ENCODE peak calls at places on chromosomes 16 and 17, in five cellular contexts. L, M, J, U and V are unnamed samples.

GRCh38 chr16:8655184-8655717 is 19.2 kb upstream of the ABAT start:
- DNase-seq in L (peak), M (no peak), J (no peak), U (peak), V (no peak)

GRCh38 chr16:68406458-68407041 is 41.8 kb downstream of the SMPD3 start:
- DNase-seq in L (no peak), M (peak), J (no peak), U (no peak), V (no peak)

GRCh38 chr16:84929421-84930297 is 81.7 kb downstream of the ZDHHC7 start:
- DNase-seq in L (no peak), M (no peak), J (peak), U (no peak), V (no peak)

GRCh38 chr16:86579268-86580062 is 1.1 kb downstream of the FOXL1 start:
- DNase-seq in L (no peak), M (no peak), J (no peak), U (no peak), V (no peak)

GRCh38 chr16:83138976-83139690 is 512.4 kb downstream of the CDH13 start:
- DNase-seq in L (no peak), M (no peak), J (no peak), U (no peak), V (no peak)

GRCh38 chr17:80497726-80498241 is 21.4 kb upstream of the NPTX1 start:
- DNase-seq in L (no peak), M (no peak), J (no peak), U (no peak), V (no peak)

GRCh38 chr16:19716183-19716582 is 1.8 kb downstream of the KNOP1 start:
- DNase-seq in L (no peak), M (no peak), J (no peak), U (no peak), V (no peak)

GRCh38 chr16:65122974-65123845 is 1.3 kb upstream of the CDH11 start:
- DNase-seq in L (no peak), M (peak), J (no peak), U (no peak), V (no peak)

GRCh38 chr17:43403846-43404245 is 5.1 kb downstream of the ARL4D start:
- DNase-seq in L (no peak), M (peak), J (peak), U (no peak), V (no peak)

GRCh38 chr17:82802141-82802540 is 37.7 kb downstream of the ZNF750 start:
- DNase-seq in L (no peak), M (no peak), J (no peak), U (no peak), V (no peak)

GRCh38 chr16:23348579-23349469 is 46.7 kb downstream of the SCNN1B start:
- DNase-seq in L (no peak), M (no peak), J (no peak), U (no peak), V (no peak)

GRCh38 chr16:19137201-19137601 is 23.4 kb downstream of the ITPRIPL2 start:
- DNase-seq in L (no peak), M (no peak), J (no peak), U (no peak), V (no peak)

GRCh38 chr16:2905988-2906387 is 5.7 kb upstream of the FLYWCH1 start:
- DNase-seq in L (no peak), M (no peak), J (peak), U (no peak), V (no peak)

GRCh38 chr16:28822520-28823290 is at the start of gene ATXN2L:
- DNase-seq in L (peak), M (peak), J (peak), U (peak), V (peak)

GRCh38 chr16:28823719-28824547 is 1.1 kb downstream of the ATXN2L start:
- DNase-seq in L (peak), M (peak), J (peak), U (peak), V (peak)

GRCh38 chr16:28823291-28823718 is 506 bp downstream of the ATXN2L start:
- DNase-seq in L (no peak), M (no peak), J (no peak), U (no peak), V (no peak)

GRCh38 chr16:28826141-28826540 is 3.3 kb downstream of the ATXN2L start:
- DNase-seq in L (no peak), M (no peak), J (no peak), U (no peak), V (no peak)

GRCh38 chr16:28824548-28824973 is 1.8 kb downstream of the ATXN2L start:
- DNase-seq in L (no peak), M (no peak), J (no peak), U (no peak), V (no peak)
- TF ChIP-seq ZBTB33 in L (no peak), M (no peak), J (no peak), U (no peak), V (no peak)

DNA sequence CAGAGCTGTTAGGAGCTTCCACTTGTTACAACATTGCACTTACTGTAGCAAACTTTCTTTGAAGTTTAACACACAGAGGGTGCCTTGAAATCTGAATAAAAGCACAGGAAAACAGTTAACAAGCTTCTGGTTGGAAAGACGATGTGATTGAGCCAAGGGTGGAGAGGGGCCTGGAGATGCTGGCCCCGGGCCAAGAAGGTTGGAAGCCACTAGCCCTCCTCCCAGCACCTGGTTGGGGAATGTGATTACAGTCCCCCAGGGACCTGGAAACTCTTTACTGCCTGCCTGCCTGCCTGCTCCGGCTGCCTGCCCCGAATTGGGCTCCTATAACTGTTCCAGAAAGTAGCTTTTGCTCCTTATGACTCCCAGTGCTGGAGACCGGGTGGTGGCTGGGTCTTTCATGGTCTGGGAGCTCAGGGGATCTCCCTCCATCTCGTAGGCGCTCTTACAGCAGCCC is 48.0 kb upstream of the ZFHX3 start:
- DNase-seq in L (no peak), M (peak), J (no peak), U (no peak), V (no peak)
- TF ChIP-seq ZBTB33 in L (no peak), M (no peak), J (no peak), U (no peak), V (no peak)

DNA sequence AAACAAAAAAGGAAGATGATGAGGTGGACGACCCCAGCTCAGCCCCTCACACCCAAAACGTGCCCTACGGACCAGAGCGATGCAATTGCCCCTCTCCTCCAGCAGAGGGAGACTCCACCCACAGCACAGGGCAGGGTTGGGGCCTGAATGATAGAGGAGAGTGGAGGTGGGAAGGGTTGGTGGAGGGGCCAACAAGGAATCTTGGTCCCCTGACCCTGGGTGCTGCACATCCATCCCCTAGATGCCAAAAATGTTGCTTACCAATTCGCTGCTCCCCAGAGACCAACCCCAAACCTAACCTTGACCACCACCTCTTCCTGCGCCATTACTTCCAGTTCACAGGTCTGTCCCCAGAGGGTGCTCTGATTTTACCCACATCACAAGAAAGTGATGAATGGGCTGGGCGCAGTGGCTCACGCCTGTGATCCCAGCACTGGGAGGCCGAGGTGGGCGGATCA is 12.9 kb downstream of the P2RX5 start:
- DNase-seq in L (peak), M (peak), J (peak), U (peak), V (peak)
- TF ChIP-seq ZBTB33 in L (no peak), M (no peak), J (no peak), U (no peak), V (no peak)

DNA sequence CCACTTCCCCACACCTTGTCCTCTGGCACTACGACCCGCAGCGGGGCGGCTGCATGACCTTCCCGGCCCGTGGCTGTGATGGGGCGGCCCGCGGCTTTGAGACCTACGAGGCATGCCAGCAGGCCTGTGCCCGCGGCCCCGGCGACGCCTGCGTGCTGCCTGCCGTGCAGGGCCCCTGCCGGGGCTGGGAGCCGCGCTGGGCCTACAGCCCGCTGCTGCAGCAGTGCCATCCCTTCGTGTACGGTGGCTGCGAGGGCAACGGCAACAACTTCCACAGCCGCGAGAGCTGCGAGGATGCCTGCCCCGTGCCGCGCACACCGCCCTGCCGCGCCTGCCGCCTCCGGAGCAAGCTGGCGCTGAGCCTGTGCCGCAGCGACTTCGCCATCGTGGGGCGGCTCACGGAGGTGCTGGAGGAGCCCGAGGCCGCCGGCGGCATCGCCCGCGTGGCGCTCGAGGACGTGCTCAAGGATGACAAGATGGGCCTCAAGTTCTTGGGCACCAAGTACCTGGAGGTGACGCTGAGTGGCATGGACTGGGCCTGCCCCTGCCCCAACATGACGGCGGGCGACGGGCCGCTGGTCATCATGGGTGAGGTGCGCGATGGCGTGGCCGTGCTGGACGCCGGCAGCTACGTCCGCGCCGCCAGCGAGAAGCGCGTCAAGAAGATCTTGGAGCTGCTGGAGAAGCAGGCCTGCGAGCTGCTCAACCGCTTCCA is 2.6 kb downstream of the METTL26 start:
- DNase-seq in L (no peak), M (no peak), J (no peak), U (no peak), V (no peak)
- TF ChIP-seq ZBTB33 in L (no peak), M (no peak), J (peak), U (no peak), V (no peak)

GRCh38 chr16:56980792-56981724 is 8.3 kb upstream of the NLRC5 start:
- DNase-seq in L (no peak), M (no peak), J (no peak), U (no peak), V (no peak)
- TF ChIP-seq ZBTB33 in L (no peak), M (no peak), J (no peak), U (no peak), V (no peak)

GRCh38 chr16:27177031-27177774 is 26.1 kb upstream of the KDM8 start:
- DNase-seq in L (no peak), M (no peak), J (no peak), U (no peak), V (no peak)
- TF ChIP-seq ZBTB33 in L (no peak), M (no peak), J (no peak), U (no peak), V (no peak)

DNA sequence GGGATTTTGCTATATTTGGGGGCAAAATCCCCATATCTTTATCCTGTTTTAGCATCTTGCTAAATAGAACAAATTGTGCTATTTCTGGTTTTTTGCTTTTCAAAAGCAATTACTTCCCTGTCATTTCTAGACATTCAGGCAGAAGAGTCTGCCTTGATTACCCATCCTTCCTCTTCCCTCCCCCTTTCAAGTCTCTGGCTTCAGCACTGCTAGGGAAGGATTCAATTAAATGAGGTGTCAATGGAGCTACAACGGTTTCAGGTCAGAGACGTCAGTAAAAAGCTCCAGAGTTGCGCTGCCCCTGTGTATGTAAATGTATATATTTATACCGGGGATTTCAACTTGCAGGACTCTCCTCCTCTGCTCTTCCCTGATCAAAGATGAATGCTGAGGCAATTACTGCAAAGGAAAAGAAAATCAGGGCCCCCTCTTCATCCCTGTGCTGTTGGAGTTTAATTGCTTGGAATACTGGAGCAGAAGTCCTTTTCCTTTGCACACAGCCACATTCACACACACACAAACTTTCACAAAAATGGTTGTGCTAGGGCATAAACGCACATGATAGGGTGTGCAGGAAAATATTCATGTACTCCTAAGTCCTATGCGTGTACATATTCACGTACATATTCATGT is 129.6 kb upstream of the PMFBP1 start:
- DNase-seq in L (no peak), M (no peak), J (no peak), U (no peak), V (no peak)
- TF ChIP-seq ZBTB33 in L (no peak), M (no peak), J (no peak), U (no peak), V (no peak)

GRCh38 chr17:65177901-65178300 is 40.7 kb downstream of the RGS9 start:
- DNase-seq in L (no peak), M (no peak), J (no peak), U (no peak), V (no peak)
- TF ChIP-seq ZBTB33 in L (no peak), M (no peak), J (no peak), U (no peak), V (no peak)